ENCODE peak calls at places on chromosomes 2 and 18, in seven cellular contexts. One of them, this sample, is unnamed.

GRCh38 chr18:22705328-22705727 is 227.8 kb upstream of the RBBP8 start:
- DNase-seq in IMR-90: peak; percentile 91
- DNase-seq in CD8-positive, alpha-beta T cell: no peak
- DNase-seq in left ventricle myocardium inferior: no peak
- DNase-seq in brain microvascular endothelial cell: peak; percentile 82
- DNase-seq in PC-9: no peak
- DNase-seq in thyroid gland: no peak
- DNase-seq in this sample: no peak

GRCh38 chr2:95388878-95389255 is 13.6 kb upstream of the FAHD2A start:
- DNase-seq in IMR-90: no peak
- DNase-seq in left ventricle myocardium inferior: no peak
- DNase-seq in PC-9: no peak
- DNase-seq in CD8-positive, alpha-beta T cell: no peak
- DNase-seq in thyroid gland: no peak
- DNase-seq in brain microvascular endothelial cell: no peak
- DNase-seq in this sample: no peak

GRCh38 chr18:48806551-48807261 is 144.1 kb downstream of the SMAD7 start:
- DNase-seq in thyroid gland: peak; percentile 63
- DNase-seq in PC-9: no peak
- DNase-seq in left ventricle myocardium inferior: peak; percentile 50
- DNase-seq in IMR-90: no peak
- DNase-seq in brain microvascular endothelial cell: no peak
- DNase-seq in CD8-positive, alpha-beta T cell: no peak
- DNase-seq in this sample: peak; percentile 13

GRCh38 chr2:209501579-209501978 is 77.7 kb downstream of the MAP2 start:
- DNase-seq in IMR-90: no peak
- DNase-seq in CD8-positive, alpha-beta T cell: no peak
- DNase-seq in left ventricle myocardium inferior: no peak
- DNase-seq in brain microvascular endothelial cell: no peak
- DNase-seq in thyroid gland: no peak
- DNase-seq in PC-9: no peak
- DNase-seq in this sample: no peak

GRCh38 chr2:223416826-223417610 is 185.1 kb downstream of the SCG2 start:
- DNase-seq in left ventricle myocardium inferior: peak; percentile 15
- DNase-seq in CD8-positive, alpha-beta T cell: no peak
- DNase-seq in PC-9: no peak
- DNase-seq in IMR-90: no peak
- DNase-seq in brain microvascular endothelial cell: no peak
- DNase-seq in thyroid gland: no peak
- DNase-seq in this sample: peak; percentile 34

GRCh38 chr18:8726963-8727730 is 21.8 kb downstream of the MTCL1 start:
- DNase-seq in thyroid gland: no peak
- DNase-seq in CD8-positive, alpha-beta T cell: no peak
- DNase-seq in left ventricle myocardium inferior: no peak
- DNase-seq in brain microvascular endothelial cell: no peak
- DNase-seq in PC-9: no peak
- DNase-seq in IMR-90: no peak
- DNase-seq in this sample: no peak

GRCh38 chr2:215367647-215368492 is 56.0 kb downstream of the ATIC start:
- DNase-seq in PC-9: no peak
- DNase-seq in left ventricle myocardium inferior: no peak
- DNase-seq in thyroid gland: no peak
- DNase-seq in brain microvascular endothelial cell: peak; percentile 49
- DNase-seq in CD8-positive, alpha-beta T cell: no peak
- DNase-seq in IMR-90: peak; percentile 93
- DNase-seq in this sample: no peak

GRCh38 chr2:181070119-181070833 is 89.9 kb downstream of the UBE2E3 start:
- DNase-seq in PC-9: peak; percentile 16
- DNase-seq in CD8-positive, alpha-beta T cell: no peak
- DNase-seq in brain microvascular endothelial cell: peak; percentile 38
- DNase-seq in left ventricle myocardium inferior: no peak
- DNase-seq in IMR-90: peak; percentile 76
- DNase-seq in thyroid gland: no peak
- DNase-seq in this sample: no peak

GRCh38 chr2:42089340-42089925 is 41.6 kb downstream of the PKDCC start:
- DNase-seq in IMR-90: peak; percentile 67
- DNase-seq in CD8-positive, alpha-beta T cell: no peak
- DNase-seq in brain microvascular endothelial cell: peak; percentile 43
- DNase-seq in thyroid gland: peak; percentile 57
- DNase-seq in PC-9: peak; percentile 60
- DNase-seq in left ventricle myocardium inferior: peak; percentile 72
- DNase-seq in this sample: peak; percentile 63

GRCh38 chr18:35707674-35708073 is 126.1 kb downstream of the GALNT1 start:
- DNase-seq in brain microvascular endothelial cell: no peak
- DNase-seq in PC-9: no peak
- DNase-seq in IMR-90: no peak
- DNase-seq in left ventricle myocardium inferior: no peak
- DNase-seq in CD8-positive, alpha-beta T cell: no peak
- DNase-seq in thyroid gland: no peak
- DNase-seq in this sample: peak; percentile 28

GRCh38 chr2:132522901-132523300 is 106.3 kb downstream of the GPR39 start:
- DNase-seq in CD8-positive, alpha-beta T cell: no peak
- DNase-seq in thyroid gland: no peak
- DNase-seq in brain microvascular endothelial cell: no peak
- DNase-seq in PC-9: no peak
- DNase-seq in left ventricle myocardium inferior: no peak
- DNase-seq in IMR-90: no peak
- DNase-seq in this sample: no peak

GRCh38 chr18:74477771-74478170 is 18.4 kb upstream of the CNDP2 start:
- DNase-seq in PC-9: no peak
- DNase-seq in IMR-90: no peak
- DNase-seq in CD8-positive, alpha-beta T cell: no peak
- DNase-seq in left ventricle myocardium inferior: no peak
- DNase-seq in thyroid gland: no peak
- DNase-seq in brain microvascular endothelial cell: no peak
- DNase-seq in this sample: no peak

GRCh38 chr18:48765053-48765452 is 185.7 kb downstream of the SMAD7 start:
- DNase-seq in PC-9: no peak
- DNase-seq in left ventricle myocardium inferior: no peak
- DNase-seq in IMR-90: no peak
- DNase-seq in CD8-positive, alpha-beta T cell: no peak
- DNase-seq in thyroid gland: no peak
- DNase-seq in brain microvascular endothelial cell: no peak
- DNase-seq in this sample: no peak

GRCh38 chr18:24296273-24296672 is 101.4 kb downstream of the OSBPL1A start:
- DNase-seq in PC-9: no peak
- DNase-seq in left ventricle myocardium inferior: no peak
- DNase-seq in thyroid gland: no peak
- DNase-seq in CD8-positive, alpha-beta T cell: no peak
- DNase-seq in IMR-90: peak; percentile 4
- DNase-seq in brain microvascular endothelial cell: no peak
- DNase-seq in this sample: no peak

GRCh38 chr2:233919319-233919718 is 2.1 kb downstream of the TRPM8 start:
- DNase-seq in thyroid gland: no peak
- DNase-seq in brain microvascular endothelial cell: no peak
- DNase-seq in PC-9: no peak
- DNase-seq in left ventricle myocardium inferior: no peak
- DNase-seq in IMR-90: no peak
- DNase-seq in CD8-positive, alpha-beta T cell: no peak
- DNase-seq in this sample: no peak

GRCh38 chr2:233912799-233913423 is 4.3 kb upstream of the TRPM8 start:
- DNase-seq in thyroid gland: peak; percentile 3
- DNase-seq in CD8-positive, alpha-beta T cell: no peak
- DNase-seq in brain microvascular endothelial cell: peak; percentile 37
- DNase-seq in PC-9: peak; percentile 54
- DNase-seq in left ventricle myocardium inferior: no peak
- DNase-seq in IMR-90: peak; percentile 37
- DNase-seq in this sample: peak; percentile 49

GRCh38 chr2:233919938-233920337 is 2.8 kb downstream of the TRPM8 start:
- DNase-seq in left ventricle myocardium inferior: no peak
- DNase-seq in brain microvascular endothelial cell: peak; percentile 54
- DNase-seq in IMR-90: peak; percentile 61
- DNase-seq in PC-9: no peak
- DNase-seq in thyroid gland: no peak
- DNase-seq in CD8-positive, alpha-beta T cell: no peak
- DNase-seq in this sample: no peak

GRCh38 chr2:233917146-233917545 is at the start of gene TRPM8:
- DNase-seq in IMR-90: no peak
- DNase-seq in left ventricle myocardium inferior: no peak
- DNase-seq in PC-9: no peak
- DNase-seq in CD8-positive, alpha-beta T cell: no peak
- DNase-seq in thyroid gland: no peak
- DNase-seq in brain microvascular endothelial cell: no peak
- DNase-seq in this sample: no peak

DNA sequence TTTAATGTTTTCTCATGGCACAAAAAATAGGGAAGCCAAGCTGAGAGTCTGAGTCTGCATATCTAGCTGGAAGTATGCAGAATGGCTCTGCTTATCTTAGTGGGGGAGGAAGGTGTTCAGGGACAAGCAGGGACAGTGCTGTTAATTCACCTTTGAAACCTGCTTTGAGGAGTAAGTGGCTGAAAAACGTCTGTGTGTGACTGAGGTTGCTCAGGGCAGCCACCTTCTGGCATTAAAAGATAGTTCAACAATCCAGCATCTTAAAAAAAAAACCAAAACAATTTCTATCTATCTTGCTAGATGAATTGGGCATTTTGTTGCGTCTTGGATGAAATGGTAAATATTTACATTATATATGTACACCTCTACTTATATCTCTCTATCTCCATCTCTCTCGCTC is 2.0 kb upstream of the TRPM8 start:
- DNase-seq in CD8-positive, alpha-beta T cell: no peak
- DNase-seq in PC-9: peak; percentile 18
- DNase-seq in IMR-90: peak; percentile 3
- DNase-seq in thyroid gland: no peak
- DNase-seq in left ventricle myocardium inferior: no peak
- DNase-seq in brain microvascular endothelial cell: no peak
- DNase-seq in this sample: no peak
- TF ChIP-seq CTCF in CD8-positive, alpha-beta T cell: no peak
- TF ChIP-seq CTCF in PC-9: peak; percentile 50
- TF ChIP-seq CTCF in IMR-90: peak; percentile 8
- TF ChIP-seq CTCF in thyroid gland: no peak
- TF ChIP-seq CTCF in left ventricle myocardium inferior: no peak
- TF ChIP-seq CTCF in brain microvascular endothelial cell: peak; percentile 49
- TF ChIP-seq CTCF in this sample: no peak

GRCh38 chr2:134836986-134837385 is 1.4 kb upstream of the ACMSD start:
- DNase-seq in brain microvascular endothelial cell: peak; percentile 76
- DNase-seq in CD8-positive, alpha-beta T cell: no peak
- DNase-seq in IMR-90: peak; percentile 91
- DNase-seq in left ventricle myocardium inferior: no peak
- DNase-seq in PC-9: no peak
- DNase-seq in thyroid gland: peak; percentile 57
- DNase-seq in this sample: no peak
- H3K27ac ChIP-seq in brain microvascular endothelial cell: no peak overlapping the region
- H3K27ac ChIP-seq in CD8-positive, alpha-beta T cell: no peak overlapping the region
- H3K27ac ChIP-seq in IMR-90: no peak overlapping the region
- H3K27ac ChIP-seq in left ventricle myocardium inferior: no peak overlapping the region
- H3K27ac ChIP-seq in PC-9: no peak overlapping the region
- H3K27ac ChIP-seq in thyroid gland: peak overlapping the region; percentile 57
- H3K27ac ChIP-seq in this sample: no peak overlapping the region

GRCh38 chr18:54740146-54740844 is 88.0 kb upstream of the RAB27B start:
- DNase-seq in CD8-positive, alpha-beta T cell: no peak
- DNase-seq in thyroid gland: no peak
- DNase-seq in left ventricle myocardium inferior: no peak
- DNase-seq in brain microvascular endothelial cell: no peak
- DNase-seq in IMR-90: peak; percentile 82
- DNase-seq in PC-9: no peak
- DNase-seq in this sample: no peak

GRCh38 chr18:54739476-54739875 is 88.8 kb upstream of the RAB27B start:
- DNase-seq in CD8-positive, alpha-beta T cell: no peak
- DNase-seq in thyroid gland: no peak
- DNase-seq in brain microvascular endothelial cell: no peak
- DNase-seq in left ventricle myocardium inferior: no peak
- DNase-seq in IMR-90: peak; percentile 19
- DNase-seq in PC-9: no peak
- DNase-seq in this sample: no peak

GRCh38 chr18:54742120-54742519 is 86.2 kb upstream of the RAB27B start:
- DNase-seq in IMR-90: no peak
- DNase-seq in left ventricle myocardium inferior: no peak
- DNase-seq in brain microvascular endothelial cell: no peak
- DNase-seq in CD8-positive, alpha-beta T cell: no peak
- DNase-seq in thyroid gland: no peak
- DNase-seq in PC-9: no peak
- DNase-seq in this sample: no peak

GRCh38 chr18:54743596-54743995 is 84.7 kb upstream of the RAB27B start:
- DNase-seq in left ventricle myocardium inferior: no peak
- DNase-seq in brain microvascular endothelial cell: no peak
- DNase-seq in IMR-90: no peak
- DNase-seq in PC-9: no peak
- DNase-seq in CD8-positive, alpha-beta T cell: no peak
- DNase-seq in thyroid gland: no peak
- DNase-seq in this sample: no peak

DNA sequence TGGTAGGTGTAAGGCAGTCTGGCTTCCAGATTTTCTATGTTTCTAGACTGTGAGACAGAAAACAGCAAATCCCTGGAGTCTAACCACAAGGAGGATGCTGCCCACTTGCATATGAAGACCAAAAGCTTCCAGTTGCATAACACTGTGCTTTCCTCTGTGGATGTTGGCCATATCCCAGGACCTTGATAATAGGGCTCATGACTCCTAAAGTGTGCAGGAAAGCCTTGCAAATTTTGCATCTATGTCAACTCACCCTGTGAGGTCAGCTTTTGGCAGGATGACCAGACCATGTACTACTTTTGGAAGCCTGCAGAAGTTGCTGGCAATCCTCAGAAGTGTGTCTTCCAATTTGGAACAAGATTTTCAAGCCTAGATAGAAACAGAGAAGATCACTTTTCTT is 85.6 kb upstream of the RAB27B start:
- DNase-seq in brain microvascular endothelial cell: peak; percentile 97
- DNase-seq in CD8-positive, alpha-beta T cell: no peak
- DNase-seq in thyroid gland: peak; percentile 23
- DNase-seq in left ventricle myocardium inferior: peak; percentile 51
- DNase-seq in IMR-90: peak; percentile 99
- DNase-seq in PC-9: no peak
- DNase-seq in this sample: peak; percentile 62
- TF ChIP-seq CTCF in brain microvascular endothelial cell: peak; percentile 17
- TF ChIP-seq CTCF in CD8-positive, alpha-beta T cell: no peak
- TF ChIP-seq CTCF in thyroid gland: no peak
- TF ChIP-seq CTCF in left ventricle myocardium inferior: no peak
- TF ChIP-seq CTCF in IMR-90: no peak
- TF ChIP-seq CTCF in PC-9: no peak
- TF ChIP-seq CTCF in this sample: no peak

GRCh38 chr2:17326717-17327116 is 191.5 kb downstream of the RAD51AP2 start:
- DNase-seq in IMR-90: no peak
- DNase-seq in left ventricle myocardium inferior: no peak
- DNase-seq in brain microvascular endothelial cell: no peak
- DNase-seq in thyroid gland: no peak
- DNase-seq in CD8-positive, alpha-beta T cell: no peak
- DNase-seq in PC-9: no peak
- DNase-seq in this sample: no peak

GRCh38 chr2:17331636-17332035 is 186.6 kb downstream of the RAD51AP2 start:
- DNase-seq in left ventricle myocardium inferior: no peak
- DNase-seq in CD8-positive, alpha-beta T cell: no peak
- DNase-seq in IMR-90: no peak
- DNase-seq in PC-9: no peak
- DNase-seq in thyroid gland: no peak
- DNase-seq in brain microvascular endothelial cell: no peak
- DNase-seq in this sample: no peak

GRCh38 chr2:17327649-17328048 is 190.6 kb downstream of the RAD51AP2 start:
- DNase-seq in thyroid gland: no peak
- DNase-seq in PC-9: no peak
- DNase-seq in CD8-positive, alpha-beta T cell: no peak
- DNase-seq in IMR-90: no peak
- DNase-seq in brain microvascular endothelial cell: no peak
- DNase-seq in left ventricle myocardium inferior: no peak
- DNase-seq in this sample: no peak

DNA sequence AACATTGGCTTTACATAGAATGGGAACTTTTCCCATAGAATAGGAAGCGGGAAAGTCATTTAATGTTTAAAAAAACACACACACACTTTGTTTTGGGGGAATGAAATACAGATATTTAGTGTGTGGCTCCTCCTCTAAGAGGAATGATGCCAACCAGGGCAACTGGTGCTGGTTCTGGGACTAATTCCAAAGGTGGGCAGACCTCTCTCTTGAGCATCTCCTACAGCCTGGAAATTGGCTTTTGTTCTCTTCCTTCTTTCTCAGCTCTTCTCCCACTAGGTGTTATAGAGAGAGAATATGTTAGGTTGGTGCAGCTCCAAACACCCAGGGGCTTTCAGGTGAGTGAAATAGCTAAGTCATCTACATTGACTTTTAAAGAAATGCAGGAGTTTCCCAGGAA is 190.1 kb downstream of the RAD51AP2 start:
- DNase-seq in PC-9: no peak
- DNase-seq in thyroid gland: no peak
- DNase-seq in IMR-90: no peak
- DNase-seq in left ventricle myocardium inferior: no peak
- DNase-seq in CD8-positive, alpha-beta T cell: no peak
- DNase-seq in brain microvascular endothelial cell: no peak
- DNase-seq in this sample: no peak
- H3K27ac ChIP-seq in PC-9: no peak overlapping the region
- H3K27ac ChIP-seq in thyroid gland: no peak overlapping the region
- H3K27ac ChIP-seq in IMR-90: no peak overlapping the region
- H3K27ac ChIP-seq in left ventricle myocardium inferior: no peak overlapping the region
- H3K27ac ChIP-seq in CD8-positive, alpha-beta T cell: no peak overlapping the region
- H3K27ac ChIP-seq in brain microvascular endothelial cell: no peak overlapping the region
- H3K27ac ChIP-seq in this sample: no peak overlapping the region

This sample was measured in testis.